ENCODE peak calls at places on chromosomes 3 and 15, in six cellular contexts. One of them, this sample, is unnamed.

GRCh38 chr3:187484547-187485325 is 116.6 kb downstream of the RTP4 start:
- DNase-seq in lower lobe of right lung: no peak
- DNase-seq in PC-3: no peak
- DNase-seq in fibroblast of the aortic adventitia: no peak
- DNase-seq in fibroblast of pulmonary artery: no peak
- DNase-seq in cardiac fibroblast: no peak
- DNase-seq in this sample: peak; percentile 11

GRCh38 chr3:120198305-120198878 is 86.6 kb downstream of the GPR156 start:
- DNase-seq in lower lobe of right lung: no peak
- DNase-seq in PC-3: peak; percentile 81
- DNase-seq in fibroblast of the aortic adventitia: peak; percentile 64
- DNase-seq in fibroblast of pulmonary artery: peak; percentile 61
- DNase-seq in cardiac fibroblast: peak; percentile 64
- DNase-seq in this sample: peak; percentile 32

GRCh38 chr15:25886498-25887140 is 23.5 kb upstream of the ATP10A start:
- DNase-seq in lower lobe of right lung: peak; percentile 87
- DNase-seq in PC-3: no peak
- DNase-seq in fibroblast of the aortic adventitia: peak; percentile 82
- DNase-seq in fibroblast of pulmonary artery: peak; percentile 49
- DNase-seq in cardiac fibroblast: no peak
- DNase-seq in this sample: no peak

GRCh38 chr3:126129408-126129891 is 45.5 kb upstream of the SLC41A3 start:
- DNase-seq in lower lobe of right lung: peak; percentile 76
- DNase-seq in PC-3: peak; percentile 81
- DNase-seq in fibroblast of the aortic adventitia: no peak
- DNase-seq in fibroblast of pulmonary artery: peak; percentile 28
- DNase-seq in cardiac fibroblast: peak; percentile 50
- DNase-seq in this sample: no peak

GRCh38 chr3:77370413-77370812 is 330.5 kb downstream of the ROBO2 start:
- DNase-seq in lower lobe of right lung: no peak
- DNase-seq in PC-3: peak; percentile 78
- DNase-seq in fibroblast of the aortic adventitia: no peak
- DNase-seq in fibroblast of pulmonary artery: peak; percentile 33
- DNase-seq in cardiac fibroblast: no peak
- DNase-seq in this sample: no peak

GRCh38 chr15:83846847-83847246 is 192.9 kb downstream of the ADAMTSL3 start:
- DNase-seq in lower lobe of right lung: no peak
- DNase-seq in PC-3: no peak
- DNase-seq in fibroblast of the aortic adventitia: peak; percentile 75
- DNase-seq in fibroblast of pulmonary artery: peak; percentile 93
- DNase-seq in cardiac fibroblast: peak; percentile 92
- DNase-seq in this sample: peak; percentile 38

GRCh38 chr3:195150194-195151118 is 120.5 kb downstream of the XXYLT1 start:
- DNase-seq in lower lobe of right lung: peak; percentile 86
- DNase-seq in PC-3: peak; percentile 78
- DNase-seq in fibroblast of the aortic adventitia: peak; percentile 87
- DNase-seq in fibroblast of pulmonary artery: peak; percentile 95
- DNase-seq in cardiac fibroblast: peak; percentile 98
- DNase-seq in this sample: peak; percentile 66

GRCh38 chr15:96924570-96924969 is 594.1 kb downstream of the NR2F2 start:
- DNase-seq in lower lobe of right lung: no peak
- DNase-seq in PC-3: no peak
- DNase-seq in fibroblast of the aortic adventitia: no peak
- DNase-seq in fibroblast of pulmonary artery: no peak
- DNase-seq in cardiac fibroblast: no peak
- DNase-seq in this sample: no peak

GRCh38 chr3:58216496-58217197 is 5.9 kb upstream of the DNASE1L3 start:
- DNase-seq in lower lobe of right lung: no peak
- DNase-seq in PC-3: peak; percentile 24
- DNase-seq in fibroblast of the aortic adventitia: no peak
- DNase-seq in fibroblast of pulmonary artery: no peak
- DNase-seq in cardiac fibroblast: no peak
- DNase-seq in this sample: no peak

GRCh38 chr15:94894056-94894455 is 662.7 kb downstream of the MCTP2 start:
- DNase-seq in lower lobe of right lung: no peak
- DNase-seq in PC-3: no peak
- DNase-seq in fibroblast of the aortic adventitia: no peak
- DNase-seq in fibroblast of pulmonary artery: no peak
- DNase-seq in cardiac fibroblast: no peak
- DNase-seq in this sample: no peak

GRCh38 chr3:141321109-141321497 is 47.2 kb upstream of the ZBTB38 start:
- DNase-seq in lower lobe of right lung: no peak
- DNase-seq in PC-3: peak; percentile 16
- DNase-seq in fibroblast of the aortic adventitia: no peak
- DNase-seq in fibroblast of pulmonary artery: peak; percentile 45
- DNase-seq in cardiac fibroblast: peak; percentile 54
- DNase-seq in this sample: no peak

GRCh38 chr3:196055683-196056270 is 26.1 kb downstream of the TFRC start:
- DNase-seq in lower lobe of right lung: peak; percentile 89
- DNase-seq in PC-3: no peak
- DNase-seq in fibroblast of the aortic adventitia: no peak
- DNase-seq in fibroblast of pulmonary artery: peak; percentile 13
- DNase-seq in cardiac fibroblast: peak; percentile 16
- DNase-seq in this sample: peak; percentile 36

GRCh38 chr3:171528102-171528501 is 67.9 kb upstream of the TNIK start:
- DNase-seq in lower lobe of right lung: no peak
- DNase-seq in PC-3: no peak
- DNase-seq in fibroblast of the aortic adventitia: peak; percentile 31
- DNase-seq in fibroblast of pulmonary artery: peak; percentile 52
- DNase-seq in cardiac fibroblast: peak; percentile 39
- DNase-seq in this sample: no peak

GRCh38 chr15:76431936-76432335 is 95.4 kb downstream of the ISL2 start:
- DNase-seq in lower lobe of right lung: no peak
- DNase-seq in PC-3: no peak
- DNase-seq in fibroblast of the aortic adventitia: no peak
- DNase-seq in fibroblast of pulmonary artery: no peak
- DNase-seq in cardiac fibroblast: peak; percentile 8
- DNase-seq in this sample: no peak

GRCh38 chr3:14241716-14242115 is 63.1 kb downstream of the LSM3 start:
- DNase-seq in lower lobe of right lung: no peak
- DNase-seq in PC-3: no peak
- DNase-seq in fibroblast of the aortic adventitia: no peak
- DNase-seq in fibroblast of pulmonary artery: no peak
- DNase-seq in cardiac fibroblast: no peak
- DNase-seq in this sample: no peak

GRCh38 chr3:15348246-15348645 is 15.9 kb upstream of the SH3BP5 start:
- DNase-seq in lower lobe of right lung: no peak
- DNase-seq in PC-3: peak; percentile 49
- DNase-seq in fibroblast of the aortic adventitia: no peak
- DNase-seq in fibroblast of pulmonary artery: no peak
- DNase-seq in cardiac fibroblast: no peak
- DNase-seq in this sample: no peak

GRCh38 chr3:192915306-192915705 is 2.4 kb downstream of the MB21D2 start:
- DNase-seq in lower lobe of right lung: no peak
- DNase-seq in PC-3: peak; percentile 70
- DNase-seq in fibroblast of the aortic adventitia: peak; percentile 68
- DNase-seq in fibroblast of pulmonary artery: peak; percentile 59
- DNase-seq in cardiac fibroblast: peak; percentile 50
- DNase-seq in this sample: peak; percentile 59

GRCh38 chr3:7682822-7683229 is 818.8 kb upstream of the LMCD1 start:
- DNase-seq in lower lobe of right lung: peak; percentile 52
- DNase-seq in PC-3: no peak
- DNase-seq in fibroblast of the aortic adventitia: peak; percentile 70
- DNase-seq in fibroblast of pulmonary artery: peak; percentile 99
- DNase-seq in cardiac fibroblast: peak; percentile 96
- DNase-seq in this sample: peak; percentile 8

GRCh38 chr15:84928843-84929168 is 44.3 kb downstream of the SLC28A1 start:
- DNase-seq in lower lobe of right lung: no peak
- DNase-seq in PC-3: no peak
- DNase-seq in fibroblast of the aortic adventitia: peak; percentile 45
- DNase-seq in fibroblast of pulmonary artery: no peak
- DNase-seq in cardiac fibroblast: no peak
- DNase-seq in this sample: no peak

GRCh38 chr3:135170732-135171131 is 375.7 kb downstream of the EPHB1 start:
- DNase-seq in lower lobe of right lung: no peak
- DNase-seq in PC-3: no peak
- DNase-seq in fibroblast of the aortic adventitia: no peak
- DNase-seq in fibroblast of pulmonary artery: no peak
- DNase-seq in cardiac fibroblast: no peak
- DNase-seq in this sample: no peak

GRCh38 chr3:79490165-79491028 is 277.4 kb downstream of the ROBO1 start:
- DNase-seq in lower lobe of right lung: peak; percentile 52
- DNase-seq in PC-3: no peak
- DNase-seq in fibroblast of the aortic adventitia: peak; percentile 60
- DNase-seq in fibroblast of pulmonary artery: peak; percentile 87
- DNase-seq in cardiac fibroblast: peak; percentile 71
- DNase-seq in this sample: no peak

GRCh38 chr3:188031106-188031505 is 122.9 kb upstream of the LPP start:
- DNase-seq in lower lobe of right lung: no peak
- DNase-seq in PC-3: peak; percentile 29
- DNase-seq in fibroblast of the aortic adventitia: no peak
- DNase-seq in fibroblast of pulmonary artery: no peak
- DNase-seq in cardiac fibroblast: no peak
- DNase-seq in this sample: no peak

GRCh38 chr3:134511500-134511899 is 25.6 kb downstream of the CEP63 start:
- DNase-seq in lower lobe of right lung: no peak
- DNase-seq in PC-3: no peak
- DNase-seq in fibroblast of the aortic adventitia: no peak
- DNase-seq in fibroblast of pulmonary artery: no peak
- DNase-seq in cardiac fibroblast: no peak
- DNase-seq in this sample: no peak

GRCh38 chr15:67079361-67079760 is 14.0 kb downstream of the SMAD3 start:
- DNase-seq in lower lobe of right lung: no peak
- DNase-seq in PC-3: no peak
- DNase-seq in fibroblast of the aortic adventitia: no peak
- DNase-seq in fibroblast of pulmonary artery: no peak
- DNase-seq in cardiac fibroblast: no peak
- DNase-seq in this sample: no peak

GRCh38 chr3:80533553-80533952 is 765.8 kb upstream of the ROBO1 start:
- DNase-seq in lower lobe of right lung: no peak
- DNase-seq in PC-3: peak; percentile 46
- DNase-seq in fibroblast of the aortic adventitia: no peak
- DNase-seq in fibroblast of pulmonary artery: peak; percentile 3
- DNase-seq in cardiac fibroblast: peak; percentile 13
- DNase-seq in this sample: no peak

GRCh38 chr3:149588909-149589308 is 68.9 kb downstream of the WWTR1 start:
- DNase-seq in lower lobe of right lung: no peak
- DNase-seq in PC-3: no peak
- DNase-seq in fibroblast of the aortic adventitia: no peak
- DNase-seq in fibroblast of pulmonary artery: no peak
- DNase-seq in cardiac fibroblast: no peak
- DNase-seq in this sample: no peak
- H3K4me3 ChIP-seq in lower lobe of right lung: no peak overlapping the region
- H3K4me3 ChIP-seq in PC-3: no peak overlapping the region
- H3K4me3 ChIP-seq in fibroblast of the aortic adventitia: no peak overlapping the region
- H3K4me3 ChIP-seq in fibroblast of pulmonary artery: no peak overlapping the region
- H3K4me3 ChIP-seq in cardiac fibroblast: no peak overlapping the region
- H3K4me3 ChIP-seq in this sample: no peak overlapping the region

DNA sequence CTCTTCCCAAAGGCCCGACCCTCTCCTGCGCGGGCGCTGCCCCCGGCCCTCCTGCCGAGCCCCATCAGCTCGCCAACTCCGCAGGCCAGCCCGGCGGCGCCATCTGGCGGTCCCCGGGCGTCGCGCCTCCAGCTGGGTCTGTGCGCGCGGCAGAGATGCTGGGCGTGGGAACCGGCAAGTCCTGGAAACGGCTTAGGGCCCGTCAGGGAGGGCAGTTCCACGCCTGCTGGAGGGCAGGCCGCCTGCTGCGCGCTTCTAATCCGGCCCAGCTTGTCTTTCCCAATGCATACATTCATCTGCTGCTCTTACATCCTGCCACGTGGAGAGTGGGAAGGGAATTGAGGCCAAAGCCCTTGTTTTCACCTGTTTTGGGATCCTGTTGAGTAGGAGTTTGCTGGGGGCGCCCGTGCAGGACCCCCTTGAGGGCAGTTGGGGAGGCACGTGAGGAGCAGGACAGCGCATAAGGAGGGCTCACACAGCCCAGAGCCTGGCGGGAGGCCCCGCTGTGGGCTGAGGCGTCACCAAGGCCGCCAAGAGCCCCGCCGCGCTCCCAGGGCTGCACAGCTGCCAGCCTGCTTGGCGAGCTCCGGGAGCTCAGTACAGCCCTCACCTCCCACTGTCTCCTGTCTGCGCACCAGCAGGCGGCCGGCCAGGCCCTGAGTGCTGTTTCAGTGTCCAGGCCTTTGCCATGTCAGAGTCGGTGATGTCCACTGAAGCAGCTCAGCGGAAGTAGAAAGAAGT is 165.6 kb downstream of the NSMCE3 start:
- DNase-seq in lower lobe of right lung: peak; percentile 57
- DNase-seq in PC-3: peak; percentile 43
- DNase-seq in fibroblast of the aortic adventitia: peak; percentile 57
- DNase-seq in fibroblast of pulmonary artery: peak; percentile 84
- DNase-seq in cardiac fibroblast: peak; percentile 80
- DNase-seq in this sample: peak; percentile 91
- TF ChIP-seq CTCF in lower lobe of right lung: peak; percentile 73
- TF ChIP-seq CTCF in PC-3: peak; percentile 59
- TF ChIP-seq CTCF in fibroblast of the aortic adventitia: peak; percentile 70
- TF ChIP-seq CTCF in fibroblast of pulmonary artery: peak; percentile 51
- TF ChIP-seq CTCF in cardiac fibroblast: peak; percentile 58
- TF ChIP-seq CTCF in this sample: peak; percentile 92

DNA sequence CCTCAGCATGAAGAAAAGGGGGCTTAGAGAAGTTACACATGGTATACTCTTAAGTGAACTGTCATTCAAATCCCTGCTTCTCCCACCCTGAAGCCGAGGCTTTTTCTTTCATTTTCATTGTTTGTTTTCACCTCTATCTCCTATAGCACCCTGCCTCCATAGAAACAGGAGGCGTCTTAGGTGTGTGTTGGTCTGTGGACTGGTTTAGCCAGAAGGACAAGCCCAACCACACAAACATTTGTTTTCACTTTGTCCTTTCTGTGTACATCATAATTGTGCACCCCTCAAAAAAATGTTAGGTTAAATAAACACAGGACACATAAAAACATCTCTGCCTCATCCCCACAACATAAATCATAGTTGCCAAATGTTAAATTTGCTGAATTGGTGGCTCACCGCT is 73.3 kb upstream of the UBE2E2 start:
- DNase-seq in lower lobe of right lung: no peak
- DNase-seq in PC-3: peak; percentile 86
- DNase-seq in fibroblast of the aortic adventitia: no peak
- DNase-seq in fibroblast of pulmonary artery: peak; percentile 44
- DNase-seq in cardiac fibroblast: no peak
- DNase-seq in this sample: peak; percentile 51
- H3K4me3 ChIP-seq in lower lobe of right lung: no peak overlapping the region
- H3K4me3 ChIP-seq in PC-3: peak overlapping the region; percentile 65
- H3K4me3 ChIP-seq in fibroblast of the aortic adventitia: no peak overlapping the region
- H3K4me3 ChIP-seq in fibroblast of pulmonary artery: peak overlapping the region; percentile 32
- H3K4me3 ChIP-seq in cardiac fibroblast: no peak overlapping the region
- H3K4me3 ChIP-seq in this sample: peak overlapping the region; percentile 6

GRCh38 chr3:97940034-97940433 is 32.2 kb downstream of the RIOX2 start:
- DNase-seq in lower lobe of right lung: no peak
- DNase-seq in PC-3: peak; percentile 19
- DNase-seq in fibroblast of the aortic adventitia: no peak
- DNase-seq in fibroblast of pulmonary artery: peak; percentile 26
- DNase-seq in cardiac fibroblast: peak; percentile 14
- DNase-seq in this sample: no peak
- TF ChIP-seq CTCF in lower lobe of right lung: no peak
- TF ChIP-seq CTCF in PC-3: peak; percentile 37
- TF ChIP-seq CTCF in fibroblast of the aortic adventitia: no peak
- TF ChIP-seq CTCF in fibroblast of pulmonary artery: no peak
- TF ChIP-seq CTCF in cardiac fibroblast: no peak
- TF ChIP-seq CTCF in this sample: no peak

DNA sequence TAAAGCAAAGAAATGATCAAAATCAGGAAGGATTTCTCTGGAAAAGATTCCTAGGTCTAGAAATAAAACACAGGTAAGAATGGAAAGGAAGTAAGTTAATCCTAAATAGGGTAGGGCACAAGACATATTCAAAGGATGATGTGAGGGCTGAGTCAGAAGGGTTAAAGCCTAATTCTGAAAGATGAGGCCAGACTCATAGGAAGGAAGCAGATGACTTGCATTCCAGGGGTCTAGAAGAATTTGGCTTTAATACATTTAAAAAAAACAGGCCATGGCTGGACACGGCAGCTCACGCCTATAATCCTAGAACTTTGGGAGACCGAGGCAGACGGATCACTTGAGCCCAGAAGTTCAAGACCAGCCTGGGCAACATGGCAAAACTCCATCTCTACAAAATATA is 3.2 kb downstream of the SSR3 start:
- DNase-seq in lower lobe of right lung: no peak
- DNase-seq in PC-3: peak; percentile 76
- DNase-seq in fibroblast of the aortic adventitia: peak; percentile 83
- DNase-seq in fibroblast of pulmonary artery: peak; percentile 79
- DNase-seq in cardiac fibroblast: peak; percentile 96
- DNase-seq in this sample: no peak
- H3K4me3 ChIP-seq in lower lobe of right lung: no peak overlapping the region
- H3K4me3 ChIP-seq in PC-3: peak overlapping the region; percentile 20
- H3K4me3 ChIP-seq in fibroblast of the aortic adventitia: peak overlapping the region; percentile 3
- H3K4me3 ChIP-seq in fibroblast of pulmonary artery: peak overlapping the region; percentile 10
- H3K4me3 ChIP-seq in cardiac fibroblast: peak overlapping the region; percentile 84
- H3K4me3 ChIP-seq in this sample: no peak overlapping the region